ENCODE peak calls at places on chromosome 14, in six cellular contexts. One of them, this sample, is unnamed.

GRCh38 chr14:75291331-75291730 is 12.7 kb downstream of the FOS start:
- DNase-seq in AG20443: no peak
- DNase-seq in naive thymus-derived CD4-positive, alpha-beta T cell: no peak
- DNase-seq in adrenal gland: no peak
- DNase-seq in cardiac muscle cell: no peak
- DNase-seq in right cardiac atrium: no peak
- DNase-seq in this sample: no peak

GRCh38 chr14:33693237-33693636 is 257.6 kb downstream of the EGLN3 start:
- DNase-seq in AG20443: peak
- DNase-seq in cardiac muscle cell: no peak
- DNase-seq in naive thymus-derived CD4-positive, alpha-beta T cell: no peak
- DNase-seq in adrenal gland: no peak
- DNase-seq in right cardiac atrium: no peak
- DNase-seq in this sample: no peak

GRCh38 chr14:100709956-100710284 is 16.8 kb upstream of the DLK1 start:
- DNase-seq in right cardiac atrium: no peak
- DNase-seq in naive thymus-derived CD4-positive, alpha-beta T cell: no peak
- DNase-seq in adrenal gland: no peak
- DNase-seq in cardiac muscle cell: no peak
- DNase-seq in AG20443: no peak
- DNase-seq in this sample: no peak

GRCh38 chr14:29810064-29810463 is 117.6 kb downstream of the PRKD1 start:
- DNase-seq in naive thymus-derived CD4-positive, alpha-beta T cell: no peak
- DNase-seq in adrenal gland: no peak
- DNase-seq in cardiac muscle cell: no peak
- DNase-seq in AG20443: no peak
- DNase-seq in right cardiac atrium: no peak
- DNase-seq in this sample: no peak

GRCh38 chr14:23863836-23864235 is 89.7 kb upstream of the DHRS4 start:
- DNase-seq in cardiac muscle cell: no peak
- DNase-seq in naive thymus-derived CD4-positive, alpha-beta T cell: no peak
- DNase-seq in adrenal gland: no peak
- DNase-seq in right cardiac atrium: no peak
- DNase-seq in AG20443: no peak
- DNase-seq in this sample: no peak

GRCh38 chr14:32711103-32711680 is 227.5 kb upstream of the NPAS3 start:
- DNase-seq in AG20443: peak
- DNase-seq in cardiac muscle cell: peak
- DNase-seq in adrenal gland: no peak
- DNase-seq in right cardiac atrium: no peak
- DNase-seq in naive thymus-derived CD4-positive, alpha-beta T cell: no peak
- DNase-seq in this sample: peak

GRCh38 chr14:99899578-99900178 is 106.5 kb downstream of the EML1 start:
- DNase-seq in right cardiac atrium: no peak
- DNase-seq in adrenal gland: no peak
- DNase-seq in AG20443: peak
- DNase-seq in cardiac muscle cell: peak
- DNase-seq in naive thymus-derived CD4-positive, alpha-beta T cell: peak
- DNase-seq in this sample: no peak

GRCh38 chr14:74627071-74627470 is 15.0 kb upstream of the LTBP2 start:
- DNase-seq in naive thymus-derived CD4-positive, alpha-beta T cell: no peak
- DNase-seq in cardiac muscle cell: no peak
- DNase-seq in adrenal gland: no peak
- DNase-seq in right cardiac atrium: no peak
- DNase-seq in AG20443: no peak
- DNase-seq in this sample: no peak

GRCh38 chr14:77542349-77543239 is 44.0 kb upstream of the ISM2 start:
- DNase-seq in adrenal gland: no peak
- DNase-seq in naive thymus-derived CD4-positive, alpha-beta T cell: no peak
- DNase-seq in right cardiac atrium: no peak
- DNase-seq in cardiac muscle cell: no peak
- DNase-seq in AG20443: no peak
- DNase-seq in this sample: no peak

GRCh38 chr14:102071283-102071998 is 15.4 kb downstream of the HSP90AA1 start:
- DNase-seq in cardiac muscle cell: no peak
- DNase-seq in AG20443: no peak
- DNase-seq in adrenal gland: no peak
- DNase-seq in naive thymus-derived CD4-positive, alpha-beta T cell: no peak
- DNase-seq in right cardiac atrium: no peak
- DNase-seq in this sample: no peak

GRCh38 chr14:83548061-83548839 is 1981.7 kb upstream of the FLRT2 start:
- DNase-seq in cardiac muscle cell: peak
- DNase-seq in adrenal gland: peak
- DNase-seq in naive thymus-derived CD4-positive, alpha-beta T cell: no peak
- DNase-seq in right cardiac atrium: no peak
- DNase-seq in AG20443: no peak
- DNase-seq in this sample: no peak

GRCh38 chr14:104087981-104088850 is 2.7 kb downstream of the ASPG start:
- DNase-seq in naive thymus-derived CD4-positive, alpha-beta T cell: no peak
- DNase-seq in AG20443: no peak
- DNase-seq in cardiac muscle cell: no peak
- DNase-seq in right cardiac atrium: peak
- DNase-seq in adrenal gland: peak
- DNase-seq in this sample: no peak

GRCh38 chr14:61662437-61663311 is 32.6 kb upstream of the HIF1A start:
- DNase-seq in cardiac muscle cell: peak
- DNase-seq in naive thymus-derived CD4-positive, alpha-beta T cell: peak
- DNase-seq in AG20443: peak
- DNase-seq in adrenal gland: no peak
- DNase-seq in right cardiac atrium: no peak
- DNase-seq in this sample: no peak

GRCh38 chr14:103124501-103125001 is 1.3 kb downstream of the TNFAIP2 start:
- DNase-seq in AG20443: no peak
- DNase-seq in naive thymus-derived CD4-positive, alpha-beta T cell: no peak
- DNase-seq in right cardiac atrium: no peak
- DNase-seq in cardiac muscle cell: no peak
- DNase-seq in adrenal gland: no peak
- DNase-seq in this sample: no peak

GRCh38 chr14:60805881-60806569 is 71.5 kb downstream of the MNAT1 start:
- DNase-seq in adrenal gland: no peak
- DNase-seq in cardiac muscle cell: no peak
- DNase-seq in naive thymus-derived CD4-positive, alpha-beta T cell: no peak
- DNase-seq in right cardiac atrium: no peak
- DNase-seq in AG20443: peak
- DNase-seq in this sample: no peak

GRCh38 chr14:38056270-38056669 is 151.4 kb upstream of the SSTR1 start:
- DNase-seq in AG20443: no peak
- DNase-seq in cardiac muscle cell: no peak
- DNase-seq in naive thymus-derived CD4-positive, alpha-beta T cell: no peak
- DNase-seq in adrenal gland: no peak
- DNase-seq in right cardiac atrium: no peak
- DNase-seq in this sample: no peak

GRCh38 chr14:44962573-44963528 is 861 bp downstream of the TOGARAM1 start:
- DNase-seq in AG20443: peak
- DNase-seq in adrenal gland: peak
- DNase-seq in right cardiac atrium: peak
- DNase-seq in naive thymus-derived CD4-positive, alpha-beta T cell: peak
- DNase-seq in cardiac muscle cell: peak
- DNase-seq in this sample: peak

GRCh38 chr14:60266021-60266937 is 17.3 kb downstream of the PPM1A start:
- DNase-seq in right cardiac atrium: no peak
- DNase-seq in AG20443: peak
- DNase-seq in cardiac muscle cell: no peak
- DNase-seq in naive thymus-derived CD4-positive, alpha-beta T cell: no peak
- DNase-seq in adrenal gland: no peak
- DNase-seq in this sample: peak

GRCh38 chr14:79701371-79701770 is 509.9 kb downstream of the DIO2 start:
- DNase-seq in cardiac muscle cell: no peak
- DNase-seq in adrenal gland: no peak
- DNase-seq in right cardiac atrium: no peak
- DNase-seq in AG20443: no peak
- DNase-seq in naive thymus-derived CD4-positive, alpha-beta T cell: no peak
- DNase-seq in this sample: no peak